ENCODE peak calls at places on chromosomes 1 and 21, in four cellular contexts. One of them, this sample, is unnamed.

GRCh38 chr1:168134132-168135041 is 2.3 kb downstream of the GPR161 start:
- DNase-seq in mesenchymal stem cell: no peak
- DNase-seq in H9: no peak
- DNase-seq in neuronal stem cell: no peak
- DNase-seq in this sample: no peak

GRCh38 chr1:84377480-84378095 is 20.7 kb upstream of the DNASE2B start:
- DNase-seq in mesenchymal stem cell: peak; percentile 58
- DNase-seq in H9: no peak
- DNase-seq in neuronal stem cell: no peak
- DNase-seq in this sample: peak; percentile 92

GRCh38 chr1:14945132-14946010 is 208.2 kb upstream of the TMEM51 start:
- DNase-seq in mesenchymal stem cell: peak; percentile 90
- DNase-seq in H9: no peak
- DNase-seq in neuronal stem cell: no peak
- DNase-seq in this sample: peak; percentile 90

GRCh38 chr1:87399264-87399663 is 70.6 kb downstream of the LMO4 start:
- DNase-seq in mesenchymal stem cell: no peak
- DNase-seq in H9: no peak
- DNase-seq in neuronal stem cell: no peak
- DNase-seq in this sample: no peak

GRCh38 chr1:147580200-147580557 is 38.9 kb downstream of the BCL9 start:
- DNase-seq in mesenchymal stem cell: peak; percentile 88
- DNase-seq in H9: no peak
- DNase-seq in neuronal stem cell: no peak
- DNase-seq in this sample: peak; percentile 68

GRCh38 chr1:206771353-206771722 is 765 bp downstream of the IL19 start:
- DNase-seq in mesenchymal stem cell: no peak
- DNase-seq in H9: no peak
- DNase-seq in neuronal stem cell: no peak
- DNase-seq in this sample: no peak

GRCh38 chr1:206449566-206449965 is 20.7 kb upstream of the IKBKE start:
- DNase-seq in mesenchymal stem cell: no peak
- DNase-seq in H9: no peak
- DNase-seq in neuronal stem cell: no peak
- DNase-seq in this sample: peak; percentile 64

GRCh38 chr1:34863501-34863900 is 4.0 kb upstream of the SMIM12 start:
- DNase-seq in mesenchymal stem cell: no peak
- DNase-seq in H9: no peak
- DNase-seq in neuronal stem cell: no peak
- DNase-seq in this sample: no peak

GRCh38 chr1:183609313-183609712 is 19.1 kb upstream of the NCF2 start:
- DNase-seq in mesenchymal stem cell: peak; percentile 73
- DNase-seq in H9: no peak
- DNase-seq in neuronal stem cell: no peak
- DNase-seq in this sample: peak; percentile 81

GRCh38 chr21:41228492-41228891 is 60.5 kb downstream of the BACE2 start:
- DNase-seq in mesenchymal stem cell: no peak
- DNase-seq in H9: no peak
- DNase-seq in neuronal stem cell: no peak
- DNase-seq in this sample: no peak

GRCh38 chr1:185400057-185400456 is 83.0 kb upstream of the IVNS1ABP start:
- DNase-seq in mesenchymal stem cell: peak; percentile 46
- DNase-seq in H9: no peak
- DNase-seq in neuronal stem cell: no peak
- DNase-seq in this sample: peak; percentile 81

GRCh38 chr1:203795382-203796222 is at the start of the genes ZBED6 and ZC3H11A:
- DNase-seq in mesenchymal stem cell: peak; percentile 99
- DNase-seq in H9: peak; percentile 99
- DNase-seq in neuronal stem cell: peak; percentile 94
- DNase-seq in this sample: peak; percentile 98

GRCh38 chr1:230737622-230738262 is 9.4 kb upstream of the CAPN9 start:
- DNase-seq in mesenchymal stem cell: no peak
- DNase-seq in H9: no peak
- DNase-seq in neuronal stem cell: no peak
- DNase-seq in this sample: no peak

GRCh38 chr1:200415693-200416593 is 6.1 kb upstream of the ZNF281 start:
- DNase-seq in mesenchymal stem cell: peak; percentile 98
- DNase-seq in H9: no peak
- DNase-seq in neuronal stem cell: no peak
- DNase-seq in this sample: peak; percentile 98

GRCh38 chr1:156406229-156406628 is 37.2 kb downstream of the RHBG start:
- DNase-seq in mesenchymal stem cell: no peak
- DNase-seq in H9: no peak
- DNase-seq in neuronal stem cell: no peak
- DNase-seq in this sample: no peak

GRCh38 chr1:40853113-40853999 is 8.8 kb downstream of the CITED4 start:
- DNase-seq in mesenchymal stem cell: no peak
- DNase-seq in H9: no peak
- DNase-seq in neuronal stem cell: no peak
- DNase-seq in this sample: no peak

GRCh38 chr1:231200417-231201031 is 38.7 kb downstream of the TRIM67 start:
- DNase-seq in mesenchymal stem cell: peak; percentile 71
- DNase-seq in H9: no peak
- DNase-seq in neuronal stem cell: no peak
- DNase-seq in this sample: peak; percentile 32

GRCh38 chr1:15843826-15844572 is 3.5 kb upstream of the SPEN start:
- DNase-seq in mesenchymal stem cell: no peak
- DNase-seq in H9: no peak
- DNase-seq in neuronal stem cell: peak; percentile 84
- DNase-seq in this sample: no peak

GRCh38 chr1:12067900-12068821 is 5.1 kb downstream of the TNFRSF8 start:
- DNase-seq in mesenchymal stem cell: peak; percentile 65
- DNase-seq in H9: peak; percentile 92
- DNase-seq in neuronal stem cell: no peak
- DNase-seq in this sample: peak; percentile 81

GRCh38 chr1:111032295-111032897 is 68.7 kb upstream of the LRIF1 start:
- DNase-seq in mesenchymal stem cell: peak; percentile 43
- DNase-seq in H9: no peak
- DNase-seq in neuronal stem cell: peak; percentile 31
- DNase-seq in this sample: peak; percentile 27

GRCh38 chr21:34807881-34808568 is 139.2 kb downstream of the CLIC6 start:
- DNase-seq in mesenchymal stem cell: peak; percentile 99
- DNase-seq in H9: no peak
- DNase-seq in neuronal stem cell: no peak
- DNase-seq in this sample: peak; percentile 94

GRCh38 chr1:175208773-175209492 is 16.4 kb upstream of the KIAA0040 start:
- DNase-seq in mesenchymal stem cell: no peak
- DNase-seq in H9: no peak
- DNase-seq in neuronal stem cell: no peak
- DNase-seq in this sample: no peak

GRCh38 chr1:71836899-71837298 is 445.4 kb downstream of the NEGR1 start:
- DNase-seq in mesenchymal stem cell: no peak
- DNase-seq in H9: no peak
- DNase-seq in neuronal stem cell: no peak
- DNase-seq in this sample: no peak

GRCh38 chr1:201275266-201275666 is 8.0 kb upstream of the PKP1 start:
- DNase-seq in mesenchymal stem cell: no peak
- DNase-seq in H9: no peak
- DNase-seq in neuronal stem cell: no peak
- DNase-seq in this sample: peak; percentile 43

GRCh38 chr1:220067246-220068204 is 21.2 kb upstream of the EPRS1 start:
- DNase-seq in mesenchymal stem cell: peak; percentile 6
- DNase-seq in H9: no peak
- DNase-seq in neuronal stem cell: no peak
- DNase-seq in this sample: peak; percentile 66

GRCh38 chr1:18032475-18032874 is 75.1 kb upstream of the IGSF21 start:
- DNase-seq in mesenchymal stem cell: no peak
- DNase-seq in H9: no peak
- DNase-seq in neuronal stem cell: peak; percentile 37
- DNase-seq in this sample: no peak

GRCh38 chr1:221035680-221036153 is 156.5 kb downstream of the HLX start:
- DNase-seq in mesenchymal stem cell: peak; percentile 81
- DNase-seq in H9: no peak
- DNase-seq in neuronal stem cell: no peak
- DNase-seq in this sample: peak; percentile 74

GRCh38 chr21:16186742-16187141 is 457.0 kb downstream of the USP25 start:
- DNase-seq in mesenchymal stem cell: peak; percentile 57
- DNase-seq in H9: no peak
- DNase-seq in neuronal stem cell: no peak
- DNase-seq in this sample: peak; percentile 37

GRCh38 chr1:11321656-11322491 is 48.9 kb downstream of the UBIAD1 start:
- DNase-seq in mesenchymal stem cell: no peak
- DNase-seq in H9: no peak
- DNase-seq in neuronal stem cell: no peak
- DNase-seq in this sample: no peak

GRCh38 chr1:44072204-44072603 is 40.9 kb upstream of the SLC6A9 start:
- DNase-seq in mesenchymal stem cell: peak; percentile 86
- DNase-seq in H9: no peak
- DNase-seq in neuronal stem cell: no peak
- DNase-seq in this sample: peak; percentile 98

GRCh38 chr1:203282720-203283542 is 22.4 kb upstream of the BTG2 start:
- DNase-seq in mesenchymal stem cell: no peak
- DNase-seq in H9: no peak
- DNase-seq in neuronal stem cell: no peak
- DNase-seq in this sample: no peak

GRCh38 chr1:165485716-165486115 is 40.8 kb upstream of the RXRG start:
- DNase-seq in mesenchymal stem cell: no peak
- DNase-seq in H9: no peak
- DNase-seq in neuronal stem cell: no peak
- DNase-seq in this sample: no peak

GRCh38 chr1:180632326-180633088 is 685 bp downstream of the XPR1 start:
- DNase-seq in mesenchymal stem cell: no peak
- DNase-seq in H9: peak; percentile 72
- DNase-seq in neuronal stem cell: no peak
- DNase-seq in this sample: no peak

DNA sequence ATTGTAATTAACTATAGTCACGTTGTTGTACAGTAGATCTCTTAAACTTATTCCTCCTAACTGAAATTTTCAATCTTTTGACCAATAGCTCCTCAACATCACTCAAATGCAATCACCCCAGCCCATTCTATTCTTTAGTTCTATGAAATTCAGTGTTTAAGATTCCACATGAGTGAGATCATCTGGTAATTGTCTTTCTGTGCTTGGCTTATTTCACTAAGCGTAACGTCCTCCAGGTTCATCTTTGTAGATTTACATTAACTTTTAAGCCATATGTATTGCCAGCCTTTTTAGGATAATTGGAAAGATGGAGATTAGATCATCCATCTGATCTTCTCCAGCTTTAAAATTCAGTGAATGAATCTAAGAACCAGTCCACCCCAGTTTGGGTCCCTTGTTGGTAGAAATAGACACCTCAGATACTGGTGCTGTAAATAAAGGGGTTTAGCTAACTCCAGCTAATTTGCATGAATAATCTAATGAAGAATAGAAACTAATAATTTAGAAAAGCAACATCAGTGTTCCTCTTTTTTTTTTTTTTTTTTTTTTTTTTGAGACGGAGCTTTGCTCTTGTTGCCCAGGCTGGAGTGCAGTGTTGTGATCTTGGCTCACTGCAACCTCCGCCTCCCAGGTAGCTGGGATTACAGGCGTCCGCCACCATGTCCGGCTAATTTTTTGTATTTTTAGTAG is 7.0 kb downstream of the S100A10 start:
- DNase-seq in mesenchymal stem cell: no peak
- DNase-seq in H9: no peak
- DNase-seq in neuronal stem cell: no peak
- DNase-seq in this sample: no peak
- H2BK5ac ChIP-seq in mesenchymal stem cell: no peak overlapping the region
- H2BK5ac ChIP-seq in H9: no peak overlapping the region
- H2BK5ac ChIP-seq in neuronal stem cell: no peak overlapping the region
- H2BK5ac ChIP-seq in this sample: no peak overlapping the region

GRCh38 chr1:224505454-224506093 is 71.0 kb upstream of the WDR26 start:
- DNase-seq in mesenchymal stem cell: no peak
- DNase-seq in H9: no peak
- DNase-seq in neuronal stem cell: no peak
- DNase-seq in this sample: no peak
- H2BK5ac ChIP-seq in mesenchymal stem cell: no peak overlapping the region
- H2BK5ac ChIP-seq in H9: no peak overlapping the region
- H2BK5ac ChIP-seq in neuronal stem cell: no peak overlapping the region
- H2BK5ac ChIP-seq in this sample: no peak overlapping the region

GRCh38 chr1:32612189-32612881 is 38.0 kb downstream of the ZBTB8OS start:
- DNase-seq in mesenchymal stem cell: peak; percentile 80
- DNase-seq in H9: peak; percentile 95
- DNase-seq in neuronal stem cell: peak; percentile 71
- DNase-seq in this sample: peak; percentile 51

GRCh38 chr1:32606972-32607371 is 43.4 kb downstream of the ZBTB8OS start:
- DNase-seq in mesenchymal stem cell: no peak
- DNase-seq in H9: no peak
- DNase-seq in neuronal stem cell: no peak
- DNase-seq in this sample: no peak

GRCh38 chr1:32613472-32613871 is 36.9 kb downstream of the ZBTB8OS start:
- DNase-seq in mesenchymal stem cell: no peak
- DNase-seq in H9: no peak
- DNase-seq in neuronal stem cell: no peak
- DNase-seq in this sample: no peak

GRCh38 chr1:32609180-32609579 is 41.2 kb downstream of the ZBTB8OS start:
- DNase-seq in mesenchymal stem cell: no peak
- DNase-seq in H9: no peak
- DNase-seq in neuronal stem cell: no peak
- DNase-seq in this sample: no peak

GRCh38 chr1:32611859-32612188 is 38.5 kb downstream of the ZBTB8OS start:
- DNase-seq in mesenchymal stem cell: no peak
- DNase-seq in H9: no peak
- DNase-seq in neuronal stem cell: no peak
- DNase-seq in this sample: no peak
- H2BK5ac ChIP-seq in mesenchymal stem cell: no peak overlapping the region
- H2BK5ac ChIP-seq in H9: no peak overlapping the region
- H2BK5ac ChIP-seq in neuronal stem cell: no peak overlapping the region
- H2BK5ac ChIP-seq in this sample: no peak overlapping the region

GRCh38 chr1:93577536-93578432 is 103.9 kb downstream of the BCAR3 start:
- DNase-seq in mesenchymal stem cell: no peak
- DNase-seq in H9: no peak
- DNase-seq in neuronal stem cell: no peak
- DNase-seq in this sample: no peak

GRCh38 chr1:93579891-93580290 is 101.7 kb downstream of the BCAR3 start:
- DNase-seq in mesenchymal stem cell: peak; percentile 90
- DNase-seq in H9: no peak
- DNase-seq in neuronal stem cell: no peak
- DNase-seq in this sample: peak; percentile 97

GRCh38 chr1:93578911-93579825 is 102.5 kb downstream of the BCAR3 start:
- DNase-seq in mesenchymal stem cell: no peak
- DNase-seq in H9: no peak
- DNase-seq in neuronal stem cell: no peak
- DNase-seq in this sample: no peak

GRCh38 chr1:93576346-93576745 is 105.3 kb downstream of the BCAR3 start:
- DNase-seq in mesenchymal stem cell: no peak
- DNase-seq in H9: no peak
- DNase-seq in neuronal stem cell: no peak
- DNase-seq in this sample: no peak

GRCh38 chr1:93578433-93578830 is 103.2 kb downstream of the BCAR3 start:
- DNase-seq in mesenchymal stem cell: no peak
- DNase-seq in H9: no peak
- DNase-seq in neuronal stem cell: no peak
- DNase-seq in this sample: no peak
- H2BK5ac ChIP-seq in mesenchymal stem cell: no peak overlapping the region
- H2BK5ac ChIP-seq in H9: no peak overlapping the region
- H2BK5ac ChIP-seq in neuronal stem cell: no peak overlapping the region
- H2BK5ac ChIP-seq in this sample: no peak overlapping the region